ENCODE peak calls at places on chromosome 22, in four cellular contexts. H is mesendoderm, Y is lung, O is sigmoid colon. M is an unnamed sample.
A peak's percentile ranks its signal among the peaks of the same experiment; 100 is the strongest.

GRCh38 chr22:44309137-44309536 is 3.6 kb downstream of the SHISAL1 start:
- DNase-seq in H (no peak), Y (peak; percentile 42), O (peak; percentile 84), M (no peak)

GRCh38 chr22:21714784-21715183 is 20.8 kb downstream of the YPEL1 start:
- DNase-seq in H (no peak), Y (no peak), O (no peak), M (no peak)

GRCh38 chr22:30204742-30205111 is 41.8 kb downstream of the LIF start:
- DNase-seq in H (no peak), Y (no peak), O (no peak), M (no peak)

GRCh38 chr22:30178180-30179126 is 68.1 kb downstream of the LIF start:
- DNase-seq in H (no peak), Y (no peak), O (no peak), M (peak; percentile 23)

GRCh38 chr22:47114813-47115517 is 352.5 kb downstream of the TBC1D22A start:
- DNase-seq in H (no peak), Y (no peak), O (peak; percentile 51), M (no peak)

GRCh38 chr22:30978304-30978962 is 9.4 kb downstream of the TUG1 start:
- DNase-seq in H (no peak), Y (no peak), O (no peak), M (no peak)

GRCh38 chr22:32558681-32559355 is 84.2 kb downstream of the FBXO7 start:
- DNase-seq in H (no peak), Y (peak; percentile 55), O (peak; percentile 88), M (no peak)

GRCh38 chr22:30695351-30695762 is 683 bp downstream of the OSBP2 start:
- DNase-seq in H (no peak), Y (no peak), O (no peak), M (no peak)

GRCh38 chr22:30562391-30562790 is 12.1 kb downstream of the GAL3ST1 start:
- DNase-seq in H (no peak), Y (no peak), O (no peak), M (no peak)

GRCh38 chr22:43295173-43295572 is 48.0 kb downstream of the SCUBE1 start:
- DNase-seq in H (no peak), Y (no peak), O (no peak), M (no peak)

GRCh38 chr22:40107756-40108437 is 69.8 kb upstream of the TNRC6B start:
- DNase-seq in H (peak; percentile 11), Y (no peak), O (no peak), M (no peak)

GRCh38 chr22:44870021-44870420 is 117.6 kb downstream of the ARHGAP8 start:
- DNase-seq in H (peak; percentile 87), Y (no peak), O (no peak), M (no peak)

GRCh38 chr22:18110194-18110943 is at the start of gene TUBA8:
- DNase-seq in H (peak; percentile 29), Y (no peak), O (no peak), M (no peak)

GRCh38 chr22:32205974-32206773 is 1.3 kb upstream of the RFPL2 start:
- DNase-seq in H (peak; percentile 53), Y (no peak), O (no peak), M (no peak)

GRCh38 chr22:42920101-42920820 is 63.2 kb upstream of the ARFGAP3 start:
- DNase-seq in H (no peak), Y (no peak), O (peak; percentile 55), M (no peak)

GRCh38 chr22:31488346-31488883 is 1.2 kb downstream of the EIF4ENIF1 start:
- DNase-seq in H (no peak), Y (no peak), O (no peak), M (no peak)

GRCh38 chr22:39954584-39955055 is 5.6 kb upstream of the TMA7B start:
- DNase-seq in H (no peak), Y (no peak), O (no peak), M (no peak)

GRCh38 chr22:32127904-32128303 is 31.2 kb downstream of the C22orf42 start:
- DNase-seq in H (peak; percentile 82), Y (no peak), O (no peak), M (no peak)

GRCh38 chr22:21823740-21824438 is 43.6 kb downstream of the MAPK1 start:
- DNase-seq in H (no peak), Y (no peak), O (no peak), M (no peak)

GRCh38 chr22:25024895-25025294 is 72.4 kb downstream of the KIAA1671 start:
- DNase-seq in H (no peak), Y (no peak), O (no peak), M (no peak)

GRCh38 chr22:17842386-17842785 is 68.1 kb upstream of the BID start:
- DNase-seq in H (no peak), Y (no peak), O (peak; percentile 76), M (peak; percentile 26)

GRCh38 chr22:19060356-19061009 is 61.7 kb downstream of the DGCR2 start:
- DNase-seq in H (no peak), Y (no peak), O (peak; percentile 38), M (no peak)

GRCh38 chr22:33325232-33326004 is 267.2 kb upstream of the SYN3 start:
- DNase-seq in H (no peak), Y (no peak), O (no peak), M (no peak)

GRCh38 chr22:29073618-29074275 is 912 bp downstream of the KREMEN1 start:
- DNase-seq in H (peak; percentile 68), Y (peak; percentile 51), O (no peak), M (peak; percentile 14)

GRCh38 chr22:40101417-40102101 is 76.2 kb upstream of the TNRC6B start:
- DNase-seq in H (no peak), Y (no peak), O (no peak), M (no peak)

DNA sequence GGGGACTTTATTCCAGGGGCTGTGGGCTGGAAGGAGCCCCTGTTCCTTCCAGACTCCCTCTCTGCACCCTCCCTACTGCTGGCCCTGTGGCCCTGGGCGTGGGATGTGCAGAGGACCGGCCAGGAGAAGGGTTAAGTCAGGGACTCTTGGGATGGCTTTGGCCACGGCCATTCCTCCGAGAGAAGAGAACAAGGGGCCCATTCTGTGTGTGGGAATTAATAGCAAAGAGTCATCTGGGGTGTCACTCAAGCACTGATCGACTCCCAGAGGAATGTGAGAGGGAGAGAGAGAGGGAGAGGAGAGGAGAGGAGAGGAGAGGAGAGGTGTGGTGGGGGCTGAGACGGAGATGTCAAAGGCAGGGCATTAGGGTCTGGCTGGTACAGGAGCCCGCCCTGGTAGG is 14.2 kb upstream of the SOX10 start:
- DNase-seq in H (no peak), Y (no peak), O (no peak), M (no peak)
- H3K27ac ChIP-seq in H (no peak overlapping the region), Y (no peak overlapping the region), O (peak overlapping the region; percentile 58), M (no peak overlapping the region)

GRCh38 chr22:20552450-20552894 is 45.1 kb downstream of the MED15 start:
- DNase-seq in H (no peak), Y (no peak), O (peak; percentile 96), M (no peak)
- H3K4me3 ChIP-seq in H (no peak overlapping the region), Y (no peak overlapping the region), O (no peak overlapping the region), M (peak overlapping the region; percentile 61)

DNA sequence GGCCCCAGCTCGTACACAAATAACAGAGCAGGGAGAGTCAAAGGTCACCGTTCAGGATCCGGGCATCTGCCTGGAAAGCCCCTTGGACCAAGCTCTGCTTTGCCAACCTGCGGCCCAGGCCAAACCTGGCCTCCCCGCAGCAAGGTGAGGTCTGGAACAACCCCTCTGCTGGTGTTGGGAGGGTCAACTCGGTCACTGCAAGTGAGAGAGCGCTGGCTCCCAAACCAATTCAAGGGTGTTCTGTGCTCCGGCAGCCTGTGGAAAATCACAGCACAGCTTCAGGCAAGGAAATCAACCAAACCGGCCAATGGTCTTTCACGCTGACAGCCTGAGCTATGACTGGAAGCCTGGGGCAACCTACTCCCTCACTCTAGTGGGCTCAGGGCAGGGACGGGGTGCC is 63.4 kb downstream of the MYH9 start:
- DNase-seq in H (no peak), Y (no peak), O (no peak), M (no peak)
- H3K4me1 ChIP-seq in H (peaks cover 3% of the 10 kb centered on the region), Y (peaks cover 49% of the 10 kb centered on the region), O (peaks cover 100% of the 10 kb centered on the region), M (peaks cover 22% of the 10 kb centered on the region)

GRCh38 chr22:49763696-49764095 is 64.0 kb downstream of the BRD1 start:
- DNase-seq in H (no peak), Y (no peak), O (peak; percentile 50), M (no peak)
- H3K27ac ChIP-seq in H (no peak overlapping the region), Y (no peak overlapping the region), O (no peak overlapping the region), M (no peak overlapping the region)

GRCh38 chr22:46044718-46045458 is 67.9 kb upstream of the WNT7B start:
- DNase-seq in H (no peak), Y (no peak), O (peak; percentile 72), M (peak; percentile 50)
- H3K4me3 ChIP-seq in H (peak overlapping the region; percentile 2), Y (peak overlapping the region; percentile 66), O (peak overlapping the region; percentile 58), M (peak overlapping the region; percentile 67)

GRCh38 chr22:23078462-23078787 is 8.1 kb downstream of the GNAZ start:
- DNase-seq in H (no peak), Y (no peak), O (no peak), M (no peak)

GRCh38 chr22:23079814-23080521 is 9.6 kb downstream of the GNAZ start:
- DNase-seq in H (no peak), Y (no peak), O (no peak), M (no peak)

GRCh38 chr22:23082534-23083314 is 12.4 kb downstream of the GNAZ start:
- DNase-seq in H (no peak), Y (no peak), O (no peak), M (no peak)

GRCh38 chr22:23079240-23079768 is 9.0 kb downstream of the GNAZ start:
- DNase-seq in H (no peak), Y (no peak), O (no peak), M (no peak)

DNA sequence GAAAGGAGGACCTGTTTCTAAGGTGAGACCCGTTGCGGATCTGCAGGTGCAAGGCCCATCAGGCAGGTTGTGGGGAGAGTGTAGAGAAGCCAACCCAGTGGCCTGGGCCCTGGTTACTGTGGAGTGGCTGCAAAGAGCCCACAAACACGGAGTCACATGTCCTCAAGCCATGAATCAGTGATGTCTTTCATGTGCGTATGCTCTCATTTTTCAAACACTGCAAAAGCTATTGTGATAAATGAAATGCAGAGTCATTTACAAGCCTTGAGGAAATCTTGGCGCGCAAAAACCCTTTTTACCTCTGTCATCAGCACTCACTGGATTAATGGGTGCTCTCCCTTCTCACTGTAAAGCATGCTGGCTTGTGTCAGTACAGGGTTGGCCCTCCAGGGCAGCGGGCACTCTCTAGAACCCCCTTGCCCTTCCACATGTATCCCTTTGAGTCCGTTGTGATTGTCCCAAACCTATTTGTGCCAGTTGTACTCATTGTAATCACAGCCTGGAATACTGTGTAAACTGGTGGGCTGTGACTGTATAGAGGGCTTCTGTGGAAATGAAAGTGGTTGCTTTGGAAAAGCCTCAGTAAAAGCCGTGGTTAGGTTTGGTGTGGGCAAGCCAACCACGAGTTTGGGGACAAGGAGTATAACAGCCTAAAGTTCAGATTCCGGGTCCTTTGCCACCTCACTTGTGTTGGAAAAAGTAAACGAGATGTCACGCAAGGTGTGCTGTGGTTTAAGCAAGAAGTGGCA is 10.4 kb downstream of the GNAZ start:
- DNase-seq in H (no peak), Y (no peak), O (no peak), M (no peak)
- H3K4me1 ChIP-seq in H (peaks cover 5% of the 10 kb centered on the region), Y (peaks cover 7% of the 10 kb centered on the region), O (no peaks in the 10 kb centered on the region), M (no peaks in the 10 kb centered on the region)